ENCODE peak calls at places on chromosome 12, in nine cellular contexts. G is transverse colon, O is lower leg skin, X is Peyer's patch, D is heart left ventricle, L is IMR-90, H is breast epithelium, K is A549, P is tibial nerve. Z is an unnamed sample.

GRCh38 chr12:2636741-2637140 is 158.0 kb upstream of the FKBP4 start:
- DNase-seq in L (no peak), P (no peak), K (no peak), G (no peak), H (peak; percentile 17), O (no peak), X (no peak), D (no peak), Z (no peak)

GRCh38 chr12:124538194-124539082 is 29.0 kb downstream of the NCOR2 start:
- DNase-seq in G (no peak), P (no peak), D (peak; percentile 66), K (no peak), X (no peak), H (no peak), L (no peak), O (no peak), Z (no peak)

GRCh38 chr12:4015225-4016076 is 142.3 kb upstream of the PARP11 start:
- DNase-seq in X (no peak), P (no peak), L (no peak), G (peak; percentile 68), K (no peak), O (no peak), D (no peak), H (no peak), Z (no peak)

GRCh38 chr12:75975692-75976091 is 55.9 kb downstream of the PHLDA1 start:
- DNase-seq in P (no peak), G (no peak), X (no peak), H (no peak), K (no peak), D (no peak), O (no peak), L (no peak), Z (no peak)

GRCh38 chr12:24860546-24860945 is 88.4 kb downstream of the BCAT1 start:
- DNase-seq in G (no peak), H (no peak), O (no peak), K (no peak), L (peak; percentile 38), D (no peak), X (no peak), P (no peak), Z (no peak)

GRCh38 chr12:110317921-110318320 is 36.9 kb downstream of the ATP2A2 start:
- DNase-seq in K (no peak), D (no peak), H (no peak), X (no peak), G (no peak), O (no peak), P (no peak), L (peak; percentile 68), Z (no peak)

GRCh38 chr12:34033628-34034296 is 11.5 kb downstream of the ALG10 start:
- DNase-seq in G (no peak), O (no peak), L (peak; percentile 42), X (no peak), P (no peak), D (no peak), K (peak; percentile 56), H (no peak), Z (no peak)

GRCh38 chr12:24488091-24488596 is 460.8 kb downstream of the BCAT1 start:
- DNase-seq in O (no peak), D (no peak), X (no peak), P (no peak), G (no peak), L (peak; percentile 32), K (no peak), H (no peak), Z (no peak)

GRCh38 chr12:7219599-7220243 is 30.2 kb downstream of the PEX5 start:
- DNase-seq in K (peak; percentile 83), G (peak; percentile 75), O (peak; percentile 60), L (peak; percentile 73), H (peak; percentile 65), X (peak; percentile 69), D (peak; percentile 64), P (peak; percentile 49), Z (peak; percentile 91)

GRCh38 chr12:42129595-42130204 is 15.0 kb downstream of the GXYLT1 start:
- DNase-seq in L (peak; percentile 80), H (no peak), O (peak; percentile 40), P (no peak), G (peak; percentile 13), K (peak; percentile 78), X (no peak), D (no peak), Z (no peak)

GRCh38 chr12:123099556-123100192 is 51.2 kb downstream of the PITPNM2 start:
- DNase-seq in P (no peak), G (no peak), D (no peak), H (no peak), K (no peak), X (no peak), L (no peak), O (no peak), Z (no peak)

GRCh38 chr12:102950107-102950949 is 7.1 kb upstream of the ASCL1 start:
- DNase-seq in P (no peak), X (no peak), K (peak; percentile 32), O (no peak), L (no peak), H (no peak), D (no peak), G (no peak), Z (peak; percentile 88)

GRCh38 chr12:84157170-84157569 is 755.4 kb downstream of the SLC6A15 start:
- DNase-seq in K (no peak), L (no peak), O (no peak), P (no peak), G (no peak), H (no peak), X (no peak), D (no peak), Z (no peak)

GRCh38 chr12:5796171-5797091 is 148.6 kb downstream of the ANO2 start:
- DNase-seq in P (no peak), H (no peak), G (peak; percentile 53), X (no peak), O (no peak), K (peak; percentile 28), L (peak; percentile 30), D (peak; percentile 34), Z (no peak)

GRCh38 chr12:48004039-48004940 is at the start of gene COL2A1:
- DNase-seq in P (no peak), D (no peak), G (no peak), O (no peak), X (no peak), H (no peak), K (peak; percentile 39), L (peak; percentile 12), Z (no peak)

GRCh38 chr12:59084758-59085383 is 164.6 kb upstream of the LRIG3 start:
- DNase-seq in H (peak; percentile 51), D (no peak), L (peak; percentile 65), X (no peak), G (no peak), P (no peak), K (no peak), O (peak; percentile 37), Z (no peak)

GRCh38 chr12:96979532-96979931 is 72.5 kb downstream of the NEDD1 start:
- DNase-seq in X (no peak), D (no peak), P (no peak), L (no peak), G (no peak), H (no peak), O (no peak), K (no peak), Z (no peak)

GRCh38 chr12:75954076-75954475 is 77.5 kb downstream of the PHLDA1 start:
- DNase-seq in X (no peak), D (no peak), O (no peak), P (no peak), H (no peak), K (peak; percentile 94), G (no peak), L (peak; percentile 97), Z (no peak)

GRCh38 chr12:1013618-1014489 is 22.8 kb downstream of the ERC1 start:
- DNase-seq in L (peak; percentile 87), D (no peak), P (no peak), K (peak; percentile 80), G (no peak), O (peak; percentile 44), X (no peak), H (no peak), Z (no peak)

GRCh38 chr12:54759751-54760150 is 94.6 kb upstream of the MUCL1 start:
- DNase-seq in O (no peak), X (no peak), P (no peak), L (peak; percentile 6), H (no peak), D (no peak), K (peak; percentile 56), G (no peak), Z (no peak)
- TF ChIP-seq CTCF in O (no peak), X (no peak), P (no peak), L (peak; percentile 35), H (no peak), D (no peak), K (peak; percentile 52), G (no peak), Z (no peak)

GRCh38 chr12:56362130-56363059 is at the start of gene APOF:
- DNase-seq in X (no peak), L (no peak), K (no peak), H (no peak), P (no peak), O (no peak), G (no peak), D (no peak), Z (no peak)
- TF ChIP-seq POLR2A in X (no peak), L (no peak), K (no peak), H (no peak), P (no peak), O (no peak), G (no peak), D (no peak), Z (no peak)

GRCh38 chr12:115303751-115304309 is 619.9 kb upstream of the TBX3 start:
- DNase-seq in O (no peak), P (no peak), H (no peak), D (no peak), X (no peak), K (no peak), L (peak; percentile 44), G (no peak), Z (peak; percentile 80)
- TF ChIP-seq CTCF in O (no peak), P (no peak), H (no peak), D (no peak), X (no peak), K (no peak), L (no peak), G (no peak), Z (no peak)

GRCh38 chr12:132245521-132246101 is 83.8 kb downstream of the GALNT9 start:
- DNase-seq in L (no peak), G (no peak), O (no peak), H (no peak), P (no peak), X (no peak), D (no peak), K (no peak), Z (no peak)

GRCh38 chr12:132239796-132240668 is 89.4 kb downstream of the GALNT9 start:
- DNase-seq in O (no peak), P (no peak), H (no peak), L (no peak), K (no peak), X (no peak), G (no peak), D (peak; percentile 20), Z (no peak)

GRCh38 chr12:132244724-132245295 is 84.6 kb downstream of the GALNT9 start:
- DNase-seq in H (no peak), D (no peak), L (no peak), X (no peak), P (no peak), G (no peak), O (no peak), K (no peak), Z (no peak)

GRCh38 chr12:132246997-132247717 is 82.2 kb downstream of the GALNT9 start:
- DNase-seq in X (no peak), O (no peak), D (no peak), K (no peak), G (no peak), H (no peak), L (no peak), P (no peak), Z (no peak)

GRCh38 chr12:132243596-132244289 is 85.6 kb downstream of the GALNT9 start:
- DNase-seq in D (no peak), X (no peak), O (no peak), K (no peak), L (no peak), G (no peak), P (no peak), H (no peak), Z (no peak)
- TF ChIP-seq POLR2A in D (no peak), X (no peak), O (no peak), K (no peak), L (no peak), G (no peak), P (no peak), H (no peak), Z (no peak)

Z was measured in esophagus muscularis mucosa.